ENCODE peak calls at places on chromosomes 3 and 15, in six cellular contexts. Q, X, V, G, I and K are unnamed samples.

GRCh38 chr3:13189639-13190375 is 116.6 kb upstream of the IQSEC1 start:
- DNase-seq in Q (no peak), X (no peak), V (no peak), G (peak), I (peak), K (no peak)

GRCh38 chr15:85667491-85668424 is 127.0 kb downstream of the KLHL25 start:
- DNase-seq in Q (peak), X (peak), V (no peak), G (no peak), I (peak), K (peak)

GRCh38 chr15:33099213-33099612 is 95.3 kb downstream of the FMN1 start:
- DNase-seq in Q (no peak), X (no peak), V (no peak), G (no peak), I (no peak), K (no peak)

GRCh38 chr15:48285329-48286214 is 45.7 kb upstream of the DUT start:
- DNase-seq in Q (peak), X (peak), V (no peak), G (peak), I (peak), K (peak)

GRCh38 chr3:52516509-52517195 is 17.0 kb downstream of the NT5DC2 start:
- DNase-seq in Q (no peak), X (no peak), V (no peak), G (no peak), I (no peak), K (no peak)

GRCh38 chr3:27596920-27597319 is 112.7 kb upstream of the SLC4A7 start:
- DNase-seq in Q (peak), X (no peak), V (no peak), G (no peak), I (peak), K (no peak)

GRCh38 chr3:189839576-189839975 is 208.4 kb downstream of the TP63 start:
- DNase-seq in Q (no peak), X (no peak), V (no peak), G (no peak), I (peak), K (no peak)

GRCh38 chr3:178625053-178625600 is 88.9 kb downstream of the KCNMB2 start:
- DNase-seq in Q (no peak), X (no peak), V (no peak), G (no peak), I (no peak), K (no peak)

GRCh38 chr3:85801955-85802354 is 843.2 kb downstream of the CADM2 start:
- DNase-seq in Q (peak), X (no peak), V (no peak), G (peak), I (peak), K (no peak)

GRCh38 chr3:51681453-51681852 is 10.4 kb downstream of the TEX264 start:
- DNase-seq in Q (no peak), X (peak), V (no peak), G (peak), I (no peak), K (peak)

GRCh38 chr3:89212614-89213013 is 105.2 kb downstream of the EPHA3 start:
- DNase-seq in Q (no peak), X (no peak), V (no peak), G (no peak), I (peak), K (no peak)

GRCh38 chr3:28286595-28286994 is 45.2 kb downstream of the CMC1 start:
- DNase-seq in Q (peak), X (no peak), V (no peak), G (peak), I (peak), K (no peak)

GRCh38 chr3:43266995-43267394 is 19.3 kb upstream of the SNRK start:
- DNase-seq in Q (no peak), X (no peak), V (no peak), G (no peak), I (no peak), K (no peak)

GRCh38 chr15:82646250-82647044 is 716 bp downstream of the CPEB1 start:
- DNase-seq in Q (no peak), X (no peak), V (no peak), G (no peak), I (no peak), K (no peak)

GRCh38 chr3:38017445-38018295 is 11.8 kb downstream of the PLCD1 start:
- DNase-seq in Q (no peak), X (no peak), V (no peak), G (no peak), I (no peak), K (no peak)

GRCh38 chr15:79310612-79310984 is 314 bp upstream of the TMED3 start:
- DNase-seq in Q (no peak), X (no peak), V (no peak), G (peak), I (peak), K (no peak)

GRCh38 chr15:76199106-76200082 is 111.9 kb downstream of the ETFA start:
- DNase-seq in Q (no peak), X (no peak), V (no peak), G (no peak), I (peak), K (no peak)

GRCh38 chr15:31069360-31070000 is 32.0 kb downstream of the TRPM1 start:
- DNase-seq in Q (peak), X (no peak), V (no peak), G (no peak), I (no peak), K (no peak)

GRCh38 chr3:110576962-110577361 is 494.7 kb upstream of the NECTIN3 start:
- DNase-seq in Q (peak), X (no peak), V (peak), G (no peak), I (peak), K (no peak)

GRCh38 chr3:69872783-69873378 is 126.7 kb upstream of the SAMMSON start:
- DNase-seq in Q (no peak), X (no peak), V (no peak), G (no peak), I (peak), K (no peak)

GRCh38 chr3:33578325-33579180 is 138.3 kb upstream of the UBP1 start:
- DNase-seq in Q (peak), X (no peak), V (no peak), G (no peak), I (peak), K (no peak)

GRCh38 chr15:97235285-97235985 is 725.1 kb upstream of the ARRDC4 start:
- DNase-seq in Q (peak), X (no peak), V (no peak), G (peak), I (peak), K (no peak)

GRCh38 chr3:10889206-10889960 is 73.4 kb downstream of the SLC6A11 start:
- DNase-seq in Q (no peak), X (no peak), V (no peak), G (no peak), I (no peak), K (no peak)
- H3K27ac ChIP-seq in Q (no peak), X (no peak), V (no peak), G (no peak), I (no peak), K (no peak)

GRCh38 chr15:39852237-39852636 is 67.8 kb downstream of the GPR176 start:
- DNase-seq in Q (no peak), X (no peak), V (no peak), G (no peak), I (peak), K (no peak)
- H3K27ac ChIP-seq in Q (peak), X (no peak), V (no peak), G (no peak), I (peak), K (no peak)

DNA sequence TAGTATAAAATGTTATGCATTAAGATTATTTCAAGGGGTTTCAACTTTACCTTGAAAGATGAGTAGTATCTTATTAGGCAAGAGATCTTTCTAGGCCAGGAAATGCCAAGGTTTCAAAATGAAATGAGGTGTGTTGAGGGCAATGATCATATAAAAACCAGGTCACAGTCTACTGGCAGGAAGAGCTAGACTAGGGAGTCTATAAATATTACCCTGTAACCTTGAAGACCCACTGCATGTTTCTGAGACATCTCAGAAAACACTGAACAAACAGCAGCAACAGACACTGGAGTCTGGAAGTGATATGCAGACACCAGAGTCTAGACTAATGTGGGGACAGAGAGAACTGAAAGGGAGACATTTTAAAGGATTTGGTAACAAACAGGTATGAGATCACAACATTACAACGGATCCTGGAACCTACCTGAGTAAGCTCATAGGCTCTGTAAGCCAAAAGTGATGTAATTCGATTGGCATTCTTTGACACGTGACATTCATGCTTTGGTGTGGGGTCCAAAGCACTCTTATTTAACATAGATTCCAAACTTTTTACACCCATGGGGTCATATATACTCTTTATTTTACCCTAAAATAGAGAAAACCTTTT is 15.0 kb downstream of the TASOR start:
- DNase-seq in Q (no peak), X (no peak), V (no peak), G (no peak), I (no peak), K (no peak)
- H3K27ac ChIP-seq in Q (no peak), X (no peak), V (no peak), G (no peak), I (no peak), K (no peak)

GRCh38 chr3:185713015-185713414 is 111.8 kb downstream of the IGF2BP2 start:
- DNase-seq in Q (no peak), X (no peak), V (no peak), G (no peak), I (no peak), K (no peak)
- H3K27ac ChIP-seq in Q (no peak), X (no peak), V (no peak), G (no peak), I (no peak), K (no peak)

GRCh38 chr3:46091046-46091445 is 63.8 kb upstream of the XCR1 start:
- DNase-seq in Q (no peak), X (no peak), V (no peak), G (no peak), I (no peak), K (no peak)
- H3K27ac ChIP-seq in Q (no peak), X (no peak), V (no peak), G (no peak), I (no peak), K (no peak)